ENCODE peak calls at places on chromosomes 3 and 15, in ten cellular contexts. One of them, this sample, is unnamed.
A peak's percentile ranks its signal among the peaks of the same experiment; 100 is the strongest.

GRCh38 chr15:47355759-47356158 is 361.5 kb upstream of the SEMA6D start:
- DNase-seq in cardiac fibroblast: no peak
- DNase-seq in fibroblast of villous mesenchyme: no peak
- DNase-seq in kidney epithelial cell: no peak
- DNase-seq in heart left ventricle: no peak
- DNase-seq in PC-3: no peak
- DNase-seq in RWPE1: no peak
- DNase-seq in ovary: no peak
- DNase-seq in dorsolateral prefrontal cortex: no peak
- DNase-seq in body of pancreas: no peak
- DNase-seq in this sample: no peak

GRCh38 chr15:52408823-52409222 is 113.2 kb upstream of the MYO5C start:
- DNase-seq in cardiac fibroblast: peak; percentile 10
- DNase-seq in fibroblast of villous mesenchyme: no peak
- DNase-seq in kidney epithelial cell: no peak
- DNase-seq in heart left ventricle: no peak
- DNase-seq in PC-3: peak; percentile 78
- DNase-seq in RWPE1: no peak
- DNase-seq in ovary: no peak
- DNase-seq in dorsolateral prefrontal cortex: no peak
- DNase-seq in body of pancreas: no peak
- DNase-seq in this sample: peak; percentile 62

GRCh38 chr15:52765779-52766178 is 24.4 kb downstream of the ONECUT1 start:
- DNase-seq in cardiac fibroblast: peak; percentile 32
- DNase-seq in fibroblast of villous mesenchyme: no peak
- DNase-seq in kidney epithelial cell: no peak
- DNase-seq in heart left ventricle: no peak
- DNase-seq in PC-3: peak; percentile 16
- DNase-seq in RWPE1: no peak
- DNase-seq in ovary: no peak
- DNase-seq in dorsolateral prefrontal cortex: no peak
- DNase-seq in body of pancreas: peak; percentile 48
- DNase-seq in this sample: no peak

GRCh38 chr3:106401666-106402319 is 533.0 kb upstream of the CBLB start:
- DNase-seq in cardiac fibroblast: peak; percentile 53
- DNase-seq in fibroblast of villous mesenchyme: peak; percentile 40
- DNase-seq in kidney epithelial cell: no peak
- DNase-seq in heart left ventricle: no peak
- DNase-seq in PC-3: peak; percentile 48
- DNase-seq in RWPE1: no peak
- DNase-seq in ovary: no peak
- DNase-seq in dorsolateral prefrontal cortex: no peak
- DNase-seq in body of pancreas: no peak
- DNase-seq in this sample: peak; percentile 45

GRCh38 chr15:96374494-96374893 is 44.0 kb downstream of the NR2F2 start:
- DNase-seq in cardiac fibroblast: peak; percentile 71
- DNase-seq in fibroblast of villous mesenchyme: peak; percentile 38
- DNase-seq in kidney epithelial cell: no peak
- DNase-seq in heart left ventricle: no peak
- DNase-seq in PC-3: no peak
- DNase-seq in RWPE1: no peak
- DNase-seq in ovary: no peak
- DNase-seq in dorsolateral prefrontal cortex: no peak
- DNase-seq in body of pancreas: no peak
- DNase-seq in this sample: peak; percentile 64

GRCh38 chr15:29008846-29009245 is 123.1 kb downstream of the APBA2 start:
- DNase-seq in cardiac fibroblast: no peak
- DNase-seq in fibroblast of villous mesenchyme: no peak
- DNase-seq in kidney epithelial cell: no peak
- DNase-seq in heart left ventricle: no peak
- DNase-seq in PC-3: no peak
- DNase-seq in RWPE1: no peak
- DNase-seq in ovary: no peak
- DNase-seq in dorsolateral prefrontal cortex: no peak
- DNase-seq in body of pancreas: no peak
- DNase-seq in this sample: no peak

GRCh38 chr15:26805470-26805869 is 32.6 kb upstream of the GABRB3 start:
- DNase-seq in cardiac fibroblast: no peak
- DNase-seq in fibroblast of villous mesenchyme: no peak
- DNase-seq in kidney epithelial cell: no peak
- DNase-seq in heart left ventricle: no peak
- DNase-seq in PC-3: no peak
- DNase-seq in RWPE1: no peak
- DNase-seq in ovary: no peak
- DNase-seq in dorsolateral prefrontal cortex: no peak
- DNase-seq in body of pancreas: no peak
- DNase-seq in this sample: no peak

GRCh38 chr3:48420561-48420960 is 9.3 kb downstream of the PLXNB1 start:
- DNase-seq in cardiac fibroblast: no peak
- DNase-seq in fibroblast of villous mesenchyme: no peak
- DNase-seq in kidney epithelial cell: no peak
- DNase-seq in heart left ventricle: no peak
- DNase-seq in PC-3: no peak
- DNase-seq in RWPE1: no peak
- DNase-seq in ovary: no peak
- DNase-seq in dorsolateral prefrontal cortex: no peak
- DNase-seq in body of pancreas: no peak
- DNase-seq in this sample: no peak

GRCh38 chr15:63909819-63910437 is 76.2 kb upstream of the HERC1 start:
- DNase-seq in cardiac fibroblast: peak; percentile 51
- DNase-seq in fibroblast of villous mesenchyme: peak; percentile 38
- DNase-seq in kidney epithelial cell: no peak
- DNase-seq in heart left ventricle: no peak
- DNase-seq in PC-3: no peak
- DNase-seq in RWPE1: no peak
- DNase-seq in ovary: no peak
- DNase-seq in dorsolateral prefrontal cortex: peak; percentile 50
- DNase-seq in body of pancreas: peak; percentile 46
- DNase-seq in this sample: no peak

GRCh38 chr3:14641346-14641745 is 10.2 kb upstream of the CCDC174 start:
- DNase-seq in cardiac fibroblast: no peak
- DNase-seq in fibroblast of villous mesenchyme: no peak
- DNase-seq in kidney epithelial cell: no peak
- DNase-seq in heart left ventricle: no peak
- DNase-seq in PC-3: no peak
- DNase-seq in RWPE1: no peak
- DNase-seq in ovary: no peak
- DNase-seq in dorsolateral prefrontal cortex: no peak
- DNase-seq in body of pancreas: no peak
- DNase-seq in this sample: no peak

GRCh38 chr3:8776406-8776805 is 7.0 kb upstream of the OXTR start:
- DNase-seq in cardiac fibroblast: peak; percentile 97
- DNase-seq in fibroblast of villous mesenchyme: peak; percentile 86
- DNase-seq in kidney epithelial cell: no peak
- DNase-seq in heart left ventricle: no peak
- DNase-seq in PC-3: no peak
- DNase-seq in RWPE1: no peak
- DNase-seq in ovary: no peak
- DNase-seq in dorsolateral prefrontal cortex: no peak
- DNase-seq in body of pancreas: no peak
- DNase-seq in this sample: peak; percentile 20

GRCh38 chr15:37070686-37071085 is 29.7 kb downstream of the MEIS2 start:
- DNase-seq in cardiac fibroblast: no peak
- DNase-seq in fibroblast of villous mesenchyme: no peak
- DNase-seq in kidney epithelial cell: no peak
- DNase-seq in heart left ventricle: no peak
- DNase-seq in PC-3: no peak
- DNase-seq in RWPE1: no peak
- DNase-seq in ovary: no peak
- DNase-seq in dorsolateral prefrontal cortex: no peak
- DNase-seq in body of pancreas: no peak
- DNase-seq in this sample: no peak

GRCh38 chr15:37075777-37076176 is 24.6 kb downstream of the MEIS2 start:
- DNase-seq in cardiac fibroblast: no peak
- DNase-seq in fibroblast of villous mesenchyme: no peak
- DNase-seq in kidney epithelial cell: no peak
- DNase-seq in heart left ventricle: no peak
- DNase-seq in PC-3: no peak
- DNase-seq in RWPE1: no peak
- DNase-seq in ovary: no peak
- DNase-seq in dorsolateral prefrontal cortex: no peak
- DNase-seq in body of pancreas: no peak
- DNase-seq in this sample: no peak

GRCh38 chr15:37076543-37076942 is 23.8 kb downstream of the MEIS2 start:
- DNase-seq in cardiac fibroblast: peak; percentile 55
- DNase-seq in fibroblast of villous mesenchyme: peak; percentile 67
- DNase-seq in kidney epithelial cell: no peak
- DNase-seq in heart left ventricle: no peak
- DNase-seq in PC-3: peak; percentile 45
- DNase-seq in RWPE1: no peak
- DNase-seq in ovary: no peak
- DNase-seq in dorsolateral prefrontal cortex: no peak
- DNase-seq in body of pancreas: no peak
- DNase-seq in this sample: peak; percentile 30

GRCh38 chr15:37071134-37071533 is 29.2 kb downstream of the MEIS2 start:
- DNase-seq in cardiac fibroblast: no peak
- DNase-seq in fibroblast of villous mesenchyme: no peak
- DNase-seq in kidney epithelial cell: no peak
- DNase-seq in heart left ventricle: no peak
- DNase-seq in PC-3: no peak
- DNase-seq in RWPE1: no peak
- DNase-seq in ovary: no peak
- DNase-seq in dorsolateral prefrontal cortex: no peak
- DNase-seq in body of pancreas: no peak
- DNase-seq in this sample: no peak

DNA sequence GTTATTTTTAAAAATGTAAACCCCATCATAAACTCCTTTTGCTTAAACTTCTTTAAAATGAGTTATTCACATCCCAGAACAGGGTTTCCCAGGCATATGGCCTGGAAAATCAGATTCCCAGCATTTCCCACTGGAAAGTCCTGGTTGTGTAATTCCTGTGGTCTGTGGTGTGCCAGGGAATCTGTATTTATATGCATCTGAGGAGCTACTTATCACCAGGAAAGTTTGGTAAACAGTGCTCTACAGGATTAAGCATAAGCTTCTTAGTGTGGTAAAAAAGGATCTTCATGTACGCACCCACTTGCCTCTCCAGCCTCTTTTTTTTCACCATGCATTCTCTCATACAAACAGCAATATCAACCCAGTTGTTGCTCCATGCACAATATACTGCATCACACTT is 28.2 kb downstream of the MEIS2 start:
- DNase-seq in cardiac fibroblast: no peak
- DNase-seq in fibroblast of villous mesenchyme: peak; percentile 98
- DNase-seq in kidney epithelial cell: no peak
- DNase-seq in heart left ventricle: no peak
- DNase-seq in PC-3: no peak
- DNase-seq in RWPE1: no peak
- DNase-seq in ovary: no peak
- DNase-seq in dorsolateral prefrontal cortex: no peak
- DNase-seq in body of pancreas: no peak
- DNase-seq in this sample: no peak
- TF ChIP-seq CTCF in cardiac fibroblast: no peak
- TF ChIP-seq CTCF in fibroblast of villous mesenchyme: no peak
- TF ChIP-seq CTCF in kidney epithelial cell: no peak
- TF ChIP-seq CTCF in heart left ventricle: no peak
- TF ChIP-seq CTCF in PC-3: no peak
- TF ChIP-seq CTCF in RWPE1: no peak
- TF ChIP-seq CTCF in ovary: no peak
- TF ChIP-seq CTCF in dorsolateral prefrontal cortex: no peak
- TF ChIP-seq CTCF in body of pancreas: no peak
- TF ChIP-seq CTCF in this sample: no peak

DNA sequence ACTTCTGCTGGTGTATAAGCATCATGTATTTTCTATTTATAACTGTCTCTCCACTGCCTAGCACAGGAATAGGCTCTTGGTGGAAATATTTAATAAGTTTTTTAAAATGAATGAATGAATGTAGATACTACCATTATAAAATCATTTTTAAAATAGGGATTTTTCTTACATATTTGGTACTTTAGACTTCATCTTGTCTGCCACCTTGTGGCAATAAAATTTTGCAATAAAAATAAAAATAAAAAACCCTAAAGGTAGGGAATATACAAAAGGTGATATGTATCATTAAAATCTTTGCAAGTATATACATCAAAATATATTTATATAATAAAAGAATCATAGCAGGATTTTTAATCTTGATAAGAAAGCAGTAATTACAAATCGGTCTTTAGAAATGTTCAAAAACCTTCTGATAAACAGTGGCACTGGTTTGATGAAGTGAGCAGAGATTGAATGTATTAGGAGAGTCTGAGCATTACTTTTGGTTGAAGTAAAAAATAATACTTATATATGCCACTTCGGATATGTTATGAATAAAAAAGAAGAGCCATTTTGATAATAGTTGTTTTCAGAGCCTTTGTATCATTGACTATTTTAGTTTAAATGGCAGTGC is 95.2 kb downstream of the SPATA16 start:
- DNase-seq in cardiac fibroblast: peak; percentile 41
- DNase-seq in fibroblast of villous mesenchyme: peak; percentile 12
- DNase-seq in kidney epithelial cell: no peak
- DNase-seq in heart left ventricle: no peak
- DNase-seq in PC-3: peak; percentile 35
- DNase-seq in RWPE1: no peak
- DNase-seq in ovary: no peak
- DNase-seq in dorsolateral prefrontal cortex: no peak
- DNase-seq in body of pancreas: no peak
- DNase-seq in this sample: peak; percentile 1
- TF ChIP-seq CTCF in cardiac fibroblast: peak; percentile 19
- TF ChIP-seq CTCF in fibroblast of villous mesenchyme: peak; percentile 24
- TF ChIP-seq CTCF in kidney epithelial cell: peak; percentile 30
- TF ChIP-seq CTCF in heart left ventricle: peak; percentile 19
- TF ChIP-seq CTCF in PC-3: peak; percentile 52
- TF ChIP-seq CTCF in RWPE1: peak; percentile 20
- TF ChIP-seq CTCF in ovary: no peak
- TF ChIP-seq CTCF in dorsolateral prefrontal cortex: peak; percentile 62
- TF ChIP-seq CTCF in body of pancreas: peak; percentile 35
- TF ChIP-seq CTCF in this sample: peak; percentile 5

GRCh38 chr3:19065027-19065426 is 83.3 kb upstream of the KCNH8 start:
- DNase-seq in cardiac fibroblast: no peak
- DNase-seq in fibroblast of villous mesenchyme: no peak
- DNase-seq in kidney epithelial cell: no peak
- DNase-seq in heart left ventricle: no peak
- DNase-seq in PC-3: peak; percentile 14
- DNase-seq in RWPE1: no peak
- DNase-seq in ovary: no peak
- DNase-seq in dorsolateral prefrontal cortex: no peak
- DNase-seq in body of pancreas: no peak
- DNase-seq in this sample: no peak
- TF ChIP-seq CTCF in cardiac fibroblast: no peak
- TF ChIP-seq CTCF in fibroblast of villous mesenchyme: no peak
- TF ChIP-seq CTCF in kidney epithelial cell: peak; percentile 30
- TF ChIP-seq CTCF in heart left ventricle: peak; percentile 23
- TF ChIP-seq CTCF in PC-3: peak; percentile 61
- TF ChIP-seq CTCF in RWPE1: peak; percentile 32
- TF ChIP-seq CTCF in ovary: no peak
- TF ChIP-seq CTCF in dorsolateral prefrontal cortex: peak; percentile 62
- TF ChIP-seq CTCF in body of pancreas: peak; percentile 22
- TF ChIP-seq CTCF in this sample: peak; percentile 35

GRCh38 chr15:82587805-82588204 is 47.5 kb upstream of the RPS17 start:
- DNase-seq in cardiac fibroblast: no peak
- DNase-seq in fibroblast of villous mesenchyme: peak; percentile 5
- DNase-seq in kidney epithelial cell: no peak
- DNase-seq in heart left ventricle: no peak
- DNase-seq in PC-3: no peak
- DNase-seq in RWPE1: no peak
- DNase-seq in ovary: no peak
- DNase-seq in dorsolateral prefrontal cortex: no peak
- DNase-seq in body of pancreas: no peak
- DNase-seq in this sample: no peak

GRCh38 chr15:82580713-82581112 is 40.5 kb upstream of the RPS17 start:
- DNase-seq in cardiac fibroblast: no peak
- DNase-seq in fibroblast of villous mesenchyme: no peak
- DNase-seq in kidney epithelial cell: no peak
- DNase-seq in heart left ventricle: no peak
- DNase-seq in PC-3: no peak
- DNase-seq in RWPE1: no peak
- DNase-seq in ovary: no peak
- DNase-seq in dorsolateral prefrontal cortex: no peak
- DNase-seq in body of pancreas: no peak
- DNase-seq in this sample: no peak

GRCh38 chr15:82585072-82585471 is 44.8 kb upstream of the RPS17 start:
- DNase-seq in cardiac fibroblast: peak; percentile 59
- DNase-seq in fibroblast of villous mesenchyme: peak; percentile 38
- DNase-seq in kidney epithelial cell: no peak
- DNase-seq in heart left ventricle: no peak
- DNase-seq in PC-3: no peak
- DNase-seq in RWPE1: no peak
- DNase-seq in ovary: no peak
- DNase-seq in dorsolateral prefrontal cortex: no peak
- DNase-seq in body of pancreas: peak; percentile 26
- DNase-seq in this sample: no peak
- TF ChIP-seq CTCF in cardiac fibroblast: no peak
- TF ChIP-seq CTCF in fibroblast of villous mesenchyme: peak; percentile 18
- TF ChIP-seq CTCF in kidney epithelial cell: peak; percentile 3
- TF ChIP-seq CTCF in heart left ventricle: no peak
- TF ChIP-seq CTCF in PC-3: no peak
- TF ChIP-seq CTCF in RWPE1: no peak
- TF ChIP-seq CTCF in ovary: no peak
- TF ChIP-seq CTCF in dorsolateral prefrontal cortex: no peak
- TF ChIP-seq CTCF in body of pancreas: no peak
- TF ChIP-seq CTCF in this sample: no peak